ENCODE peak calls at places on chromosomes 6 and 20, in eight cellular contexts. S is CD4-positive, alpha-beta memory T cell; A is CD8-positive, alpha-beta memory T cell; H is H9; M is cardiac muscle cell; V is heart right ventricle; E is ovary; Z is neural progenitor cell. U is an unnamed sample.

GRCh38 chr6:22966711-22967110 is 397.3 kb downstream of the HDGFL1 start:
- DNase-seq in S (no peak), A (no peak), H (no peak), M (no peak), V (no peak), E (no peak), Z (no peak), U (no peak)

GRCh38 chr6:39617023-39617422 is 108.2 kb downstream of the KIF6 start:
- DNase-seq in S (no peak), A (no peak), H (no peak), M (no peak), V (no peak), E (no peak), Z (peak; percentile 57), U (no peak)

GRCh38 chr6:163200299-163201093 is 214.0 kb upstream of the QKI start:
- DNase-seq in S (no peak), A (no peak), H (no peak), M (no peak), V (no peak), E (no peak), Z (no peak), U (no peak)

GRCh38 chr6:12555267-12555666 is 161.3 kb upstream of the PHACTR1 start:
- DNase-seq in S (no peak), A (no peak), H (no peak), M (peak; percentile 90), V (no peak), E (no peak), Z (no peak), U (no peak)

GRCh38 chr6:168410554-168411011 is 30.4 kb upstream of the SMOC2 start:
- DNase-seq in S (no peak), A (no peak), H (peak; percentile 18), M (no peak), V (no peak), E (no peak), Z (no peak), U (no peak)

GRCh38 chr20:9514072-9514460 is 324 bp upstream of the LAMP5 start:
- DNase-seq in S (no peak), A (no peak), H (no peak), M (no peak), V (no peak), E (no peak), Z (peak; percentile 31), U (no peak)

GRCh38 chr6:135129139-135129867 is 51.8 kb upstream of the MYB start:
- DNase-seq in S (no peak), A (no peak), H (no peak), M (no peak), V (no peak), E (no peak), Z (no peak), U (no peak)

GRCh38 chr6:106560966-106561740 is 68.1 kb downstream of the RTN4IP1 start:
- DNase-seq in S (no peak), A (no peak), H (no peak), M (peak; percentile 59), V (no peak), E (no peak), Z (no peak), U (no peak)

GRCh38 chr20:10524034-10524476 is 89.0 kb downstream of the SLX4IP start:
- DNase-seq in S (no peak), A (no peak), H (peak; percentile 82), M (peak; percentile 54), V (peak; percentile 58), E (peak; percentile 56), Z (peak; percentile 72), U (no peak)

GRCh38 chr6:132068766-132069165 is 117.6 kb upstream of the CCN2 start:
- DNase-seq in S (no peak), A (no peak), H (no peak), M (no peak), V (no peak), E (no peak), Z (no peak), U (no peak)

GRCh38 chr6:25007269-25007699 is 71.5 kb upstream of the RIPOR2 start:
- DNase-seq in S (peak; percentile 71), A (no peak), H (no peak), M (no peak), V (no peak), E (no peak), Z (no peak), U (no peak)

GRCh38 chr6:21800948-21801438 is 207.4 kb downstream of the SOX4 start:
- DNase-seq in S (no peak), A (no peak), H (no peak), M (no peak), V (no peak), E (no peak), Z (no peak), U (no peak)

GRCh38 chr20:23078994-23079364 is 7.1 kb downstream of the CD93 start:
- DNase-seq in S (no peak), A (no peak), H (peak; percentile 64), M (no peak), V (no peak), E (no peak), Z (peak; percentile 58), U (no peak)

GRCh38 chr6:83889625-83890024 is 30.1 kb downstream of the CYB5R4 start:
- DNase-seq in S (no peak), A (no peak), H (no peak), M (no peak), V (no peak), E (no peak), Z (no peak), U (no peak)

GRCh38 chr6:43785220-43785752 is 15.3 kb downstream of the VEGFA start:
- DNase-seq in S (no peak), A (no peak), H (no peak), M (no peak), V (no peak), E (no peak), Z (no peak), U (no peak)

GRCh38 chr20:57819291-57819690 is 109.5 kb upstream of the PMEPA1 start:
- DNase-seq in S (no peak), A (no peak), H (no peak), M (no peak), V (no peak), E (no peak), Z (no peak), U (no peak)

GRCh38 chr6:169189227-169189626 is 64.4 kb downstream of the THBS2 start:
- DNase-seq in S (no peak), A (no peak), H (no peak), M (no peak), V (no peak), E (no peak), Z (no peak), U (no peak)

GRCh38 chr6:2738373-2738979 is 12.2 kb downstream of the MYLK4 start:
- DNase-seq in S (peak; percentile 65), A (peak; percentile 65), H (peak; percentile 60), M (peak; percentile 79), V (peak; percentile 42), E (peak; percentile 30), Z (peak; percentile 78), U (peak; percentile 88)

GRCh38 chr6:8278562-8278961 is 156.8 kb downstream of the SLC35B3 start:
- DNase-seq in S (no peak), A (no peak), H (no peak), M (no peak), V (no peak), E (no peak), Z (no peak), U (no peak)

GRCh38 chr6:21595951-21596378 is 2.4 kb downstream of the SOX4 start:
- DNase-seq in S (no peak), A (no peak), H (no peak), M (no peak), V (peak; percentile 20), E (peak; percentile 53), Z (peak; percentile 43), U (no peak)

GRCh38 chr6:105785412-105785811 is 300.7 kb upstream of the PRDM1 start:
- DNase-seq in S (no peak), A (no peak), H (no peak), M (no peak), V (no peak), E (no peak), Z (no peak), U (no peak)

GRCh38 chr6:108441141-108441540 is 119.6 kb upstream of the FOXO3 start:
- DNase-seq in S (no peak), A (no peak), H (no peak), M (no peak), V (no peak), E (no peak), Z (no peak), U (no peak)

GRCh38 chr20:1108437-1108920 is 9.9 kb upstream of the PSMF1 start:
- DNase-seq in S (peak; percentile 39), A (peak; percentile 63), H (peak; percentile 70), M (peak; percentile 47), V (peak; percentile 45), E (no peak), Z (peak; percentile 73), U (peak; percentile 58)

GRCh38 chr20:34420975-34421374 is 57.9 kb downstream of the ITCH start:
- DNase-seq in S (no peak), A (no peak), H (no peak), M (no peak), V (no peak), E (no peak), Z (no peak), U (no peak)

GRCh38 chr6:106070626-106071025 is 15.5 kb upstream of the PRDM1 start:
- DNase-seq in S (no peak), A (no peak), H (no peak), M (no peak), V (no peak), E (no peak), Z (no peak), U (no peak)

GRCh38 chr6:40719671-40720374 is 132.7 kb upstream of the LRFN2 start:
- DNase-seq in S (no peak), A (no peak), H (peak; percentile 55), M (peak; percentile 60), V (no peak), E (no peak), Z (peak; percentile 49), U (peak; percentile 24)

GRCh38 chr20:57008217-57008616 is 258.2 kb downstream of the BMP7 start:
- DNase-seq in S (no peak), A (no peak), H (no peak), M (no peak), V (no peak), E (no peak), Z (peak; percentile 16), U (no peak)

GRCh38 chr20:21026951-21027350 is 79.2 kb downstream of the LINC00237 start:
- DNase-seq in S (no peak), A (no peak), H (no peak), M (no peak), V (no peak), E (no peak), Z (no peak), U (no peak)
- H3K4me1 ChIP-seq in S (no peaks in the 10 kb centered on the region), A (no peaks in the 10 kb centered on the region), H (no peaks in the 10 kb centered on the region), M (no peaks in the 10 kb centered on the region), V (no peaks in the 10 kb centered on the region), E (no peaks in the 10 kb centered on the region), Z (peaks cover 27% of the 10 kb centered on the region), U (no peaks in the 10 kb centered on the region)

GRCh38 chr6:10463491-10464481 is 48.9 kb upstream of the TFAP2A start:
- DNase-seq in S (no peak), A (no peak), H (no peak), M (no peak), V (no peak), E (no peak), Z (no peak), U (no peak)
- H3K27ac ChIP-seq in S (no peak overlapping the region), A (no peak overlapping the region), H (no peak overlapping the region), M (no peak overlapping the region), V (no peak overlapping the region), E (no peak overlapping the region), Z (no peak overlapping the region), U (no peak overlapping the region)

GRCh38 chr20:32792316-32792715 is 27.4 kb upstream of the MAPRE1 start:
- DNase-seq in S (peak; percentile 65), A (no peak), H (no peak), M (peak; percentile 50), V (no peak), E (no peak), Z (peak; percentile 77), U (peak; percentile 65)
- H3K4me1 ChIP-seq in S (peaks cover 61% of the 10 kb centered on the region), A (peaks cover 56% of the 10 kb centered on the region), H (no peaks in the 10 kb centered on the region), M (peaks cover 6% of the 10 kb centered on the region), V (peaks cover 9% of the 10 kb centered on the region), E (no peaks in the 10 kb centered on the region), Z (peaks cover 3% of the 10 kb centered on the region), U (peaks cover 16% of the 10 kb centered on the region)

GRCh38 chr6:6943411-6943810 is 164.3 kb upstream of the RREB1 start:
- DNase-seq in S (no peak), A (no peak), H (no peak), M (no peak), V (no peak), E (no peak), Z (no peak), U (no peak)
- H3K27ac ChIP-seq in S (no peak overlapping the region), A (no peak overlapping the region), H (no peak overlapping the region), M (no peak overlapping the region), V (no peak overlapping the region), E (no peak overlapping the region), Z (no peak overlapping the region), U (no peak overlapping the region)